ENCODE peak calls at places on chromosomes 5 and 9, in nine cellular contexts. One of them, this sample, is unnamed.

GRCh38 chr9:91847576-91847975 is 102.5 kb downstream of the ROR2 start:
- DNase-seq in activated CD8-positive, alpha-beta memory T cell treated with anti-CD3 and anti-CD28 coated beads for 4 hours: no peak
- DNase-seq in cerebellar cortex: no peak
- DNase-seq in SIG-M5: no peak
- DNase-seq in keratinocyte: no peak
- DNase-seq in Ammon's horn: no peak
- DNase-seq in CD4-positive, alpha-beta T cell: no peak
- DNase-seq in sciatic nerve: peak
- DNase-seq in T1000: no peak
- DNase-seq in this sample: no peak

GRCh38 chr9:36731576-36731975 is 158.9 kb downstream of the MELK start:
- DNase-seq in activated CD8-positive, alpha-beta memory T cell treated with anti-CD3 and anti-CD28 coated beads for 4 hours: no peak
- DNase-seq in cerebellar cortex: no peak
- DNase-seq in SIG-M5: no peak
- DNase-seq in keratinocyte: no peak
- DNase-seq in Ammon's horn: no peak
- DNase-seq in CD4-positive, alpha-beta T cell: no peak
- DNase-seq in sciatic nerve: no peak
- DNase-seq in T1000: no peak
- DNase-seq in this sample: no peak

GRCh38 chr9:132268725-132269352 is 85.9 kb downstream of the SETX start:
- DNase-seq in activated CD8-positive, alpha-beta memory T cell treated with anti-CD3 and anti-CD28 coated beads for 4 hours: peak
- DNase-seq in cerebellar cortex: peak
- DNase-seq in SIG-M5: no peak
- DNase-seq in keratinocyte: no peak
- DNase-seq in Ammon's horn: peak
- DNase-seq in CD4-positive, alpha-beta T cell: peak
- DNase-seq in sciatic nerve: peak
- DNase-seq in T1000: peak
- DNase-seq in this sample: peak

GRCh38 chr5:67639311-67639710 is 442.7 kb upstream of the CD180 start:
- DNase-seq in activated CD8-positive, alpha-beta memory T cell treated with anti-CD3 and anti-CD28 coated beads for 4 hours: no peak
- DNase-seq in cerebellar cortex: no peak
- DNase-seq in SIG-M5: no peak
- DNase-seq in keratinocyte: no peak
- DNase-seq in Ammon's horn: no peak
- DNase-seq in CD4-positive, alpha-beta T cell: no peak
- DNase-seq in sciatic nerve: peak
- DNase-seq in T1000: no peak
- DNase-seq in this sample: no peak

GRCh38 chr5:109693535-109694152 is 3.9 kb downstream of the MAN2A1 start:
- DNase-seq in activated CD8-positive, alpha-beta memory T cell treated with anti-CD3 and anti-CD28 coated beads for 4 hours: no peak
- DNase-seq in cerebellar cortex: no peak
- DNase-seq in SIG-M5: no peak
- DNase-seq in keratinocyte: no peak
- DNase-seq in Ammon's horn: no peak
- DNase-seq in CD4-positive, alpha-beta T cell: no peak
- DNase-seq in sciatic nerve: no peak
- DNase-seq in T1000: no peak
- DNase-seq in this sample: no peak

GRCh38 chr9:7316967-7317366 is 482.6 kb downstream of the DMAC1 start:
- DNase-seq in activated CD8-positive, alpha-beta memory T cell treated with anti-CD3 and anti-CD28 coated beads for 4 hours: no peak
- DNase-seq in cerebellar cortex: no peak
- DNase-seq in SIG-M5: no peak
- DNase-seq in keratinocyte: no peak
- DNase-seq in Ammon's horn: no peak
- DNase-seq in CD4-positive, alpha-beta T cell: no peak
- DNase-seq in sciatic nerve: no peak
- DNase-seq in T1000: no peak
- DNase-seq in this sample: no peak

GRCh38 chr5:39200081-39200480 is 19.3 kb downstream of the FYB1 start:
- DNase-seq in activated CD8-positive, alpha-beta memory T cell treated with anti-CD3 and anti-CD28 coated beads for 4 hours: no peak
- DNase-seq in cerebellar cortex: no peak
- DNase-seq in SIG-M5: no peak
- DNase-seq in keratinocyte: no peak
- DNase-seq in Ammon's horn: no peak
- DNase-seq in CD4-positive, alpha-beta T cell: no peak
- DNase-seq in sciatic nerve: no peak
- DNase-seq in T1000: no peak
- DNase-seq in this sample: no peak

GRCh38 chr9:95018099-95018927 is 291.8 kb downstream of the AOPEP start:
- DNase-seq in activated CD8-positive, alpha-beta memory T cell treated with anti-CD3 and anti-CD28 coated beads for 4 hours: no peak
- DNase-seq in cerebellar cortex: peak
- DNase-seq in SIG-M5: no peak
- DNase-seq in keratinocyte: peak
- DNase-seq in Ammon's horn: no peak
- DNase-seq in CD4-positive, alpha-beta T cell: no peak
- DNase-seq in sciatic nerve: no peak
- DNase-seq in T1000: peak
- DNase-seq in this sample: no peak

GRCh38 chr5:171342362-171343111 is 33.5 kb downstream of the TLX3 start:
- DNase-seq in activated CD8-positive, alpha-beta memory T cell treated with anti-CD3 and anti-CD28 coated beads for 4 hours: no peak
- DNase-seq in cerebellar cortex: peak
- DNase-seq in SIG-M5: no peak
- DNase-seq in keratinocyte: peak
- DNase-seq in Ammon's horn: peak
- DNase-seq in CD4-positive, alpha-beta T cell: no peak
- DNase-seq in sciatic nerve: no peak
- DNase-seq in T1000: no peak
- DNase-seq in this sample: peak

GRCh38 chr9:135926402-135927194 is 19.3 kb upstream of the CAMSAP1 start:
- DNase-seq in activated CD8-positive, alpha-beta memory T cell treated with anti-CD3 and anti-CD28 coated beads for 4 hours: peak
- DNase-seq in cerebellar cortex: no peak
- DNase-seq in SIG-M5: no peak
- DNase-seq in keratinocyte: peak
- DNase-seq in Ammon's horn: no peak
- DNase-seq in CD4-positive, alpha-beta T cell: no peak
- DNase-seq in sciatic nerve: no peak
- DNase-seq in T1000: peak
- DNase-seq in this sample: no peak

GRCh38 chr5:138353550-138353893 is 1.0 kb downstream of the KDM3B start:
- DNase-seq in activated CD8-positive, alpha-beta memory T cell treated with anti-CD3 and anti-CD28 coated beads for 4 hours: no peak
- DNase-seq in cerebellar cortex: no peak
- DNase-seq in SIG-M5: no peak
- DNase-seq in keratinocyte: no peak
- DNase-seq in Ammon's horn: no peak
- DNase-seq in CD4-positive, alpha-beta T cell: peak
- DNase-seq in sciatic nerve: no peak
- DNase-seq in T1000: no peak
- DNase-seq in this sample: no peak

GRCh38 chr9:112352209-112352608 is 18.8 kb upstream of the PTBP3 start:
- DNase-seq in activated CD8-positive, alpha-beta memory T cell treated with anti-CD3 and anti-CD28 coated beads for 4 hours: no peak
- DNase-seq in cerebellar cortex: no peak
- DNase-seq in SIG-M5: no peak
- DNase-seq in keratinocyte: no peak
- DNase-seq in Ammon's horn: no peak
- DNase-seq in CD4-positive, alpha-beta T cell: no peak
- DNase-seq in sciatic nerve: no peak
- DNase-seq in T1000: no peak
- DNase-seq in this sample: no peak

GRCh38 chr9:125380406-125380805 is 118.8 kb downstream of the GAPVD1 start:
- DNase-seq in activated CD8-positive, alpha-beta memory T cell treated with anti-CD3 and anti-CD28 coated beads for 4 hours: no peak
- DNase-seq in cerebellar cortex: no peak
- DNase-seq in SIG-M5: no peak
- DNase-seq in keratinocyte: no peak
- DNase-seq in Ammon's horn: no peak
- DNase-seq in CD4-positive, alpha-beta T cell: no peak
- DNase-seq in sciatic nerve: no peak
- DNase-seq in T1000: peak
- DNase-seq in this sample: no peak

GRCh38 chr9:27053369-27054057 is 48.0 kb upstream of the LRRC19 start:
- DNase-seq in activated CD8-positive, alpha-beta memory T cell treated with anti-CD3 and anti-CD28 coated beads for 4 hours: no peak
- DNase-seq in cerebellar cortex: no peak
- DNase-seq in SIG-M5: no peak
- DNase-seq in keratinocyte: no peak
- DNase-seq in Ammon's horn: peak
- DNase-seq in CD4-positive, alpha-beta T cell: no peak
- DNase-seq in sciatic nerve: no peak
- DNase-seq in T1000: no peak
- DNase-seq in this sample: no peak

GRCh38 chr5:134275822-134276221 is 49.9 kb upstream of the PPP2CA start:
- DNase-seq in activated CD8-positive, alpha-beta memory T cell treated with anti-CD3 and anti-CD28 coated beads for 4 hours: no peak
- DNase-seq in cerebellar cortex: no peak
- DNase-seq in SIG-M5: no peak
- DNase-seq in keratinocyte: no peak
- DNase-seq in Ammon's horn: no peak
- DNase-seq in CD4-positive, alpha-beta T cell: no peak
- DNase-seq in sciatic nerve: no peak
- DNase-seq in T1000: no peak
- DNase-seq in this sample: no peak

GRCh38 chr5:66793049-66793448 is 196.9 kb downstream of the MAST4 start:
- DNase-seq in activated CD8-positive, alpha-beta memory T cell treated with anti-CD3 and anti-CD28 coated beads for 4 hours: no peak
- DNase-seq in cerebellar cortex: no peak
- DNase-seq in SIG-M5: no peak
- DNase-seq in keratinocyte: no peak
- DNase-seq in Ammon's horn: no peak
- DNase-seq in CD4-positive, alpha-beta T cell: no peak
- DNase-seq in sciatic nerve: no peak
- DNase-seq in T1000: no peak
- DNase-seq in this sample: no peak

GRCh38 chr9:96394832-96395496 is 11.5 kb upstream of the SLC35D2 start:
- DNase-seq in activated CD8-positive, alpha-beta memory T cell treated with anti-CD3 and anti-CD28 coated beads for 4 hours: no peak
- DNase-seq in cerebellar cortex: no peak
- DNase-seq in SIG-M5: no peak
- DNase-seq in keratinocyte: no peak
- DNase-seq in Ammon's horn: no peak
- DNase-seq in CD4-positive, alpha-beta T cell: no peak
- DNase-seq in sciatic nerve: no peak
- DNase-seq in T1000: no peak
- DNase-seq in this sample: no peak

GRCh38 chr5:73158313-73158712 is 14.7 kb upstream of the TMEM174 start:
- DNase-seq in activated CD8-positive, alpha-beta memory T cell treated with anti-CD3 and anti-CD28 coated beads for 4 hours: no peak
- DNase-seq in cerebellar cortex: no peak
- DNase-seq in SIG-M5: no peak
- DNase-seq in keratinocyte: no peak
- DNase-seq in Ammon's horn: no peak
- DNase-seq in CD4-positive, alpha-beta T cell: no peak
- DNase-seq in sciatic nerve: no peak
- DNase-seq in T1000: no peak
- DNase-seq in this sample: no peak

GRCh38 chr5:125026900-125027731 is 280.7 kb upstream of the ZNF608 start:
- DNase-seq in activated CD8-positive, alpha-beta memory T cell treated with anti-CD3 and anti-CD28 coated beads for 4 hours: no peak
- DNase-seq in cerebellar cortex: no peak
- DNase-seq in SIG-M5: no peak
- DNase-seq in keratinocyte: no peak
- DNase-seq in Ammon's horn: no peak
- DNase-seq in CD4-positive, alpha-beta T cell: no peak
- DNase-seq in sciatic nerve: no peak
- DNase-seq in T1000: no peak
- DNase-seq in this sample: peak

GRCh38 chr5:21810737-21811316 is 1042.3 kb downstream of the CDH12 start:
- DNase-seq in activated CD8-positive, alpha-beta memory T cell treated with anti-CD3 and anti-CD28 coated beads for 4 hours: no peak
- DNase-seq in cerebellar cortex: peak
- DNase-seq in SIG-M5: no peak
- DNase-seq in keratinocyte: peak
- DNase-seq in Ammon's horn: no peak
- DNase-seq in CD4-positive, alpha-beta T cell: no peak
- DNase-seq in sciatic nerve: no peak
- DNase-seq in T1000: no peak
- DNase-seq in this sample: no peak

GRCh38 chr5:170434953-170435605 is 45.9 kb upstream of the KCNMB1 start:
- DNase-seq in activated CD8-positive, alpha-beta memory T cell treated with anti-CD3 and anti-CD28 coated beads for 4 hours: no peak
- DNase-seq in cerebellar cortex: peak
- DNase-seq in SIG-M5: no peak
- DNase-seq in keratinocyte: no peak
- DNase-seq in Ammon's horn: peak
- DNase-seq in CD4-positive, alpha-beta T cell: peak
- DNase-seq in sciatic nerve: peak
- DNase-seq in T1000: peak
- DNase-seq in this sample: peak

GRCh38 chr5:140340605-140341004 is 5.8 kb downstream of the HBEGF start:
- DNase-seq in activated CD8-positive, alpha-beta memory T cell treated with anti-CD3 and anti-CD28 coated beads for 4 hours: no peak
- DNase-seq in cerebellar cortex: no peak
- DNase-seq in SIG-M5: no peak
- DNase-seq in keratinocyte: no peak
- DNase-seq in Ammon's horn: no peak
- DNase-seq in CD4-positive, alpha-beta T cell: no peak
- DNase-seq in sciatic nerve: no peak
- DNase-seq in T1000: no peak
- DNase-seq in this sample: no peak

GRCh38 chr9:92275541-92275940 is 18.0 kb downstream of the IARS1 start:
- DNase-seq in activated CD8-positive, alpha-beta memory T cell treated with anti-CD3 and anti-CD28 coated beads for 4 hours: no peak
- DNase-seq in cerebellar cortex: no peak
- DNase-seq in SIG-M5: no peak
- DNase-seq in keratinocyte: no peak
- DNase-seq in Ammon's horn: no peak
- DNase-seq in CD4-positive, alpha-beta T cell: no peak
- DNase-seq in sciatic nerve: no peak
- DNase-seq in T1000: no peak
- DNase-seq in this sample: no peak

This sample was measured in NCI-H748 treated with DMSO at 0.1 percent for 48 hours.